ENCODE peak calls at places on chromosome 3, in five cellular contexts. One of them, this sample, is unnamed.

GRCh38 chr3:8851703-8852102 is 82.3 kb upstream of the OXTR start:
- DNase-seq in CD8-positive, alpha-beta T cell: no peak
- DNase-seq in psoas muscle: no peak
- DNase-seq in AG04450: peak; percentile 72
- DNase-seq in DND-41: no peak
- DNase-seq in this sample: no peak

GRCh38 chr3:123338021-123338619 is 110.8 kb downstream of the ADCY5 start:
- DNase-seq in psoas muscle: peak; percentile 24
- DNase-seq in DND-41: no peak
- DNase-seq in AG04450: no peak
- DNase-seq in CD8-positive, alpha-beta T cell: no peak
- DNase-seq in this sample: no peak

GRCh38 chr3:179482857-179483256 is 31.6 kb upstream of the GNB4 start:
- DNase-seq in DND-41: no peak
- DNase-seq in psoas muscle: no peak
- DNase-seq in AG04450: no peak
- DNase-seq in CD8-positive, alpha-beta T cell: no peak
- DNase-seq in this sample: no peak

GRCh38 chr3:149247929-149248691 is 26.5 kb upstream of the CP start:
- DNase-seq in DND-41: no peak
- DNase-seq in psoas muscle: no peak
- DNase-seq in AG04450: no peak
- DNase-seq in CD8-positive, alpha-beta T cell: no peak
- DNase-seq in this sample: no peak

GRCh38 chr3:125214738-125215137 is 2.2 kb upstream of the SLC12A8 start:
- DNase-seq in psoas muscle: no peak
- DNase-seq in CD8-positive, alpha-beta T cell: no peak
- DNase-seq in AG04450: no peak
- DNase-seq in DND-41: no peak
- DNase-seq in this sample: no peak

GRCh38 chr3:125107861-125108567 is 52.2 kb upstream of the HEG1 start:
- DNase-seq in DND-41: no peak
- DNase-seq in AG04450: peak; percentile 77
- DNase-seq in CD8-positive, alpha-beta T cell: no peak
- DNase-seq in psoas muscle: no peak
- DNase-seq in this sample: peak; percentile 71

GRCh38 chr3:122676759-122677158 is 3.9 kb upstream of the PARP14 start:
- DNase-seq in DND-41: no peak
- DNase-seq in CD8-positive, alpha-beta T cell: no peak
- DNase-seq in psoas muscle: no peak
- DNase-seq in AG04450: no peak
- DNase-seq in this sample: no peak

GRCh38 chr3:161474691-161475090 is 21.9 kb upstream of the OTOL1 start:
- DNase-seq in psoas muscle: no peak
- DNase-seq in AG04450: no peak
- DNase-seq in DND-41: no peak
- DNase-seq in CD8-positive, alpha-beta T cell: no peak
- DNase-seq in this sample: no peak

GRCh38 chr3:164486150-164486549 is 592.1 kb downstream of the SI start:
- DNase-seq in DND-41: no peak
- DNase-seq in AG04450: no peak
- DNase-seq in CD8-positive, alpha-beta T cell: no peak
- DNase-seq in psoas muscle: no peak
- DNase-seq in this sample: no peak

GRCh38 chr3:63960048-63960711 is 48.0 kb upstream of the SCAANT1 start:
- DNase-seq in psoas muscle: peak; percentile 61
- DNase-seq in DND-41: no peak
- DNase-seq in CD8-positive, alpha-beta T cell: no peak
- DNase-seq in AG04450: no peak
- DNase-seq in this sample: peak; percentile 48

GRCh38 chr3:14423197-14423743 is 20.9 kb downstream of the SLC6A6 start:
- DNase-seq in DND-41: no peak
- DNase-seq in CD8-positive, alpha-beta T cell: no peak
- DNase-seq in AG04450: no peak
- DNase-seq in psoas muscle: no peak
- DNase-seq in this sample: no peak

GRCh38 chr3:125589743-125590142 is 5.6 kb downstream of the OSBPL11 start:
- DNase-seq in psoas muscle: no peak
- DNase-seq in AG04450: no peak
- DNase-seq in DND-41: no peak
- DNase-seq in CD8-positive, alpha-beta T cell: no peak
- DNase-seq in this sample: no peak

GRCh38 chr3:127673191-127674098 is 693 bp downstream of the ABTB1 start:
- DNase-seq in DND-41: peak; percentile 66
- DNase-seq in psoas muscle: peak; percentile 77
- DNase-seq in AG04450: no peak
- DNase-seq in CD8-positive, alpha-beta T cell: peak; percentile 44
- DNase-seq in this sample: no peak

GRCh38 chr3:50254577-50255250 is 14.2 kb upstream of the SEMA3B start:
- DNase-seq in CD8-positive, alpha-beta T cell: no peak
- DNase-seq in psoas muscle: peak; percentile 83
- DNase-seq in DND-41: no peak
- DNase-seq in AG04450: no peak
- DNase-seq in this sample: peak; percentile 59

GRCh38 chr3:122636697-122637096 is 43.9 kb upstream of the PARP14 start:
- DNase-seq in AG04450: no peak
- DNase-seq in DND-41: no peak
- DNase-seq in psoas muscle: no peak
- DNase-seq in CD8-positive, alpha-beta T cell: no peak
- DNase-seq in this sample: peak; percentile 13

GRCh38 chr3:37946531-37946889 is 44.1 kb upstream of the VILL start:
- DNase-seq in CD8-positive, alpha-beta T cell: no peak
- DNase-seq in DND-41: no peak
- DNase-seq in psoas muscle: no peak
- DNase-seq in AG04450: no peak
- DNase-seq in this sample: no peak

GRCh38 chr3:37819591-37819990 is 42.1 kb upstream of the CTDSPL start:
- DNase-seq in CD8-positive, alpha-beta T cell: no peak
- DNase-seq in AG04450: no peak
- DNase-seq in DND-41: no peak
- DNase-seq in psoas muscle: no peak
- DNase-seq in this sample: no peak

GRCh38 chr3:170049146-170050000 is 11.6 kb downstream of the GPR160 start:
- DNase-seq in DND-41: no peak
- DNase-seq in AG04450: no peak
- DNase-seq in psoas muscle: peak; percentile 60
- DNase-seq in CD8-positive, alpha-beta T cell: no peak
- DNase-seq in this sample: no peak

GRCh38 chr3:127104586-127104985 is 88.3 kb upstream of the PRR23E start:
- DNase-seq in psoas muscle: no peak
- DNase-seq in AG04450: no peak
- DNase-seq in DND-41: no peak
- DNase-seq in CD8-positive, alpha-beta T cell: no peak
- DNase-seq in this sample: no peak

GRCh38 chr3:155241559-155241958 is 51.9 kb downstream of the STRIT1 start:
- DNase-seq in psoas muscle: no peak
- DNase-seq in AG04450: no peak
- DNase-seq in CD8-positive, alpha-beta T cell: no peak
- DNase-seq in DND-41: no peak
- DNase-seq in this sample: no peak

GRCh38 chr3:179801831-179802230 is 149.0 kb downstream of the USP13 start:
- DNase-seq in CD8-positive, alpha-beta T cell: no peak
- DNase-seq in AG04450: no peak
- DNase-seq in DND-41: no peak
- DNase-seq in psoas muscle: no peak
- DNase-seq in this sample: no peak

GRCh38 chr3:119669906-119670570 is 7.2 kb downstream of the COX17 start:
- DNase-seq in psoas muscle: no peak
- DNase-seq in CD8-positive, alpha-beta T cell: no peak
- DNase-seq in DND-41: no peak
- DNase-seq in AG04450: no peak
- DNase-seq in this sample: no peak

GRCh38 chr3:132628157-132628556 is 31.1 kb downstream of the ACKR4 start:
- DNase-seq in AG04450: no peak
- DNase-seq in DND-41: no peak
- DNase-seq in CD8-positive, alpha-beta T cell: no peak
- DNase-seq in psoas muscle: no peak
- DNase-seq in this sample: no peak

GRCh38 chr3:195247863-195248189 is 23.1 kb downstream of the XXYLT1 start:
- DNase-seq in psoas muscle: no peak
- DNase-seq in AG04450: no peak
- DNase-seq in DND-41: no peak
- DNase-seq in CD8-positive, alpha-beta T cell: no peak
- DNase-seq in this sample: no peak

GRCh38 chr3:13006216-13006990 is 66.8 kb downstream of the IQSEC1 start:
- DNase-seq in DND-41: no peak
- DNase-seq in CD8-positive, alpha-beta T cell: no peak
- DNase-seq in psoas muscle: no peak
- DNase-seq in AG04450: no peak
- DNase-seq in this sample: no peak

GRCh38 chr3:171195686-171196085 is 169.2 kb upstream of the SLC2A2 start:
- DNase-seq in AG04450: no peak
- DNase-seq in CD8-positive, alpha-beta T cell: no peak
- DNase-seq in psoas muscle: no peak
- DNase-seq in DND-41: no peak
- DNase-seq in this sample: no peak
- TF ChIP-seq CTCF in AG04450: peak; percentile 26
- TF ChIP-seq CTCF in CD8-positive, alpha-beta T cell: no peak
- TF ChIP-seq CTCF in psoas muscle: no peak
- TF ChIP-seq CTCF in DND-41: no peak
- TF ChIP-seq CTCF in this sample: no peak

DNA sequence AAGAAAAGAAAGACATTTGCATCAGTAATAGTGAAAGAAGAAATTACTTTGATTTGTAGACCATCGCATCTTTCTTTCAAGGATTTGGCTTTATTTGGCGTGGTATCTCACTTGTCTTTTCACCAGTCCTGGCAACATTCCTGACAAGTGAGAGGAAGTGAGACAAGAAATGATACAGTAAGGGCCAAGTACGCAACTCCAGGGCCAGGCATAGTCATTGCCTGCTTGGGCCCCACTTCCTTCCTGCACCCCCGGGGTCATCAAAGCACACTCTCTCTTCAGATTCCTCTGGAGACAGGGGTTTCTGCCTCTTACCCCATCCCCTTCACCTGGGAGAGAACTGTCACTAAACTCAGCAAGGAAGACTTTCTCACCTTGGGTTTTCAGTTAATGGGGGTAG is 55.1 kb downstream of the CD47 start:
- DNase-seq in psoas muscle: no peak
- DNase-seq in AG04450: no peak
- DNase-seq in CD8-positive, alpha-beta T cell: no peak
- DNase-seq in DND-41: no peak
- DNase-seq in this sample: no peak
- H3K27ac ChIP-seq in psoas muscle: no peak overlapping the region
- H3K27ac ChIP-seq in AG04450: no peak overlapping the region
- H3K27ac ChIP-seq in CD8-positive, alpha-beta T cell: no peak overlapping the region
- H3K27ac ChIP-seq in DND-41: no peak overlapping the region
- H3K27ac ChIP-seq in this sample: no peak overlapping the region

GRCh38 chr3:32686713-32687112 is 1.7 kb downstream of the CNOT10 start:
- DNase-seq in DND-41: no peak
- DNase-seq in CD8-positive, alpha-beta T cell: no peak
- DNase-seq in AG04450: no peak
- DNase-seq in psoas muscle: no peak
- DNase-seq in this sample: no peak

GRCh38 chr3:32681811-32682210 is 3.2 kb upstream of the CNOT10 start:
- DNase-seq in DND-41: no peak
- DNase-seq in CD8-positive, alpha-beta T cell: no peak
- DNase-seq in AG04450: no peak
- DNase-seq in psoas muscle: no peak
- DNase-seq in this sample: peak; percentile 5

GRCh38 chr3:32685604-32686185 is 707 bp downstream of the CNOT10 start:
- DNase-seq in AG04450: no peak
- DNase-seq in CD8-positive, alpha-beta T cell: no peak
- DNase-seq in DND-41: no peak
- DNase-seq in psoas muscle: no peak
- DNase-seq in this sample: peak; percentile 5

GRCh38 chr3:32684800-32685603 is at the start of gene CNOT10:
- DNase-seq in DND-41: peak; percentile 97
- DNase-seq in CD8-positive, alpha-beta T cell: peak; percentile 94
- DNase-seq in AG04450: peak; percentile 62
- DNase-seq in psoas muscle: peak; percentile 97
- DNase-seq in this sample: peak; percentile 84

GRCh38 chr3:32684029-32684799 is 774 bp upstream of the CNOT10 start:
- DNase-seq in DND-41: no peak
- DNase-seq in CD8-positive, alpha-beta T cell: no peak
- DNase-seq in AG04450: no peak
- DNase-seq in psoas muscle: no peak
- DNase-seq in this sample: no peak
- TF ChIP-seq CTCF in DND-41: no peak
- TF ChIP-seq CTCF in CD8-positive, alpha-beta T cell: no peak
- TF ChIP-seq CTCF in AG04450: no peak
- TF ChIP-seq CTCF in psoas muscle: no peak
- TF ChIP-seq CTCF in this sample: no peak

DNA sequence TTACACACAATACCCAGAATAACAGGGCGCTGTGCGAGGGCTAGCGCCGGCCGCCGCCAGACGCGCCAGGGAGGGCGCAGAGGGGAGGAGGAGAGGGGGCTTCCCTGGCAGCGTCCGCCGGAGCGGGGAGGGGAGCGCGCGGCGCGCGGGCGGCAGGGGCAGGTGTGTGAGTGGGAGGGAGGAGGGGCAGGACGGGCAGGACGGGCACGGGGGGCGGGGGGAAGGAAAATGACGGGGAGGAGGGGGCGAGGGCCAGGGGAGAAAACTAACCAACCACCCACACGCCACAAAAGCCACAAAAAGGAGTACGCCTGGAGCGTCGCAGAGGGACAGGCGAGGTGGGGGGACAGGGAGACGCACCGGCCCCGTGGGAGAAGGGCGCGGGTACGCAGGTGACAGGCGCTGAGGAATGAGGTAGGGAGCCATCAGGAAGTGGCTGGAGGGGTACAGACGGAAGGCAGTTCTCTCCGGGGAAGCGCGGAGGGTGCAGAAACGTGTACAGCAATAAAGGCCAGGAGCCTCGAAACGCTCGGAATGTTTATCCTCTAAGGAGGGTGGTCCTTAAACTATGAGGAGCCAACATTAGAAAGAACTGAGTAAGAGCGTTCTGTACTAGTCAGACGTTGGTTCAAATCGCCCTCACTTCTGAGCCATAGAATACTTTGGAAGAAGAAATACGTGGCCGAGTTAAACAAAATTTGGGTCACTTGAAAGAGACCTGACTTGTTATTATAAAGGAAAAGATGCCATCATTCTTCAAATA is 683 bp upstream of the SATB1 start:
- DNase-seq in AG04450: no peak
- DNase-seq in psoas muscle: peak; percentile 72
- DNase-seq in CD8-positive, alpha-beta T cell: peak; percentile 57
- DNase-seq in DND-41: peak; percentile 89
- DNase-seq in this sample: no peak
- H3K27ac ChIP-seq in AG04450: no peak overlapping the region
- H3K27ac ChIP-seq in psoas muscle: peak overlapping the region; percentile 97
- H3K27ac ChIP-seq in CD8-positive, alpha-beta T cell: peak overlapping the region; percentile 63
- H3K27ac ChIP-seq in DND-41: peak overlapping the region; percentile 83
- H3K27ac ChIP-seq in this sample: no peak overlapping the region

GRCh38 chr3:101223016-101223415 is 97.4 kb downstream of the IMPG2 start:
- DNase-seq in AG04450: no peak
- DNase-seq in CD8-positive, alpha-beta T cell: no peak
- DNase-seq in psoas muscle: no peak
- DNase-seq in DND-41: no peak
- DNase-seq in this sample: no peak
- TF ChIP-seq CTCF in AG04450: no peak
- TF ChIP-seq CTCF in CD8-positive, alpha-beta T cell: no peak
- TF ChIP-seq CTCF in psoas muscle: no peak
- TF ChIP-seq CTCF in DND-41: no peak
- TF ChIP-seq CTCF in this sample: no peak

DNA sequence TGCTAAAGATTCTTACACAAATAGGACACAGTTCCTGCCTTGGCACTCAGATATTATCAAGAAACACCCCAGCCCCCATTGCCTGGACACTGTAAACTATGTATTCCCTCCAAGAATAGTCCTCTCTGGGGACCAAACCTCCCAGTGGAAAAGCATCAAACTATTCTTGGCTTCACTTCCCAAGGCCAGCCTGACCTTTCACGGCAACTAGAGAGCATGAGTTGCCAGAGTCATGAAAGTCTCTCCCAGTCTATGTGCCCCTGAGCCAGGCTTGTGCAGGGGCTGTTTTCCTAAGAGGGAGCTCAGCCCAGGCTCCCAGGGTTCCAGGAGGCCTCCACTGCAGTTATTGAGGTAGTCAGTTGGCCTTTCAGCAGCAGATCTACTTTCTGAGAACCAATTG is 251.9 kb upstream of the TGFBR2 start:
- DNase-seq in psoas muscle: no peak
- DNase-seq in AG04450: no peak
- DNase-seq in CD8-positive, alpha-beta T cell: no peak
- DNase-seq in DND-41: peak; percentile 26
- DNase-seq in this sample: no peak
- H3K27ac ChIP-seq in psoas muscle: no peak overlapping the region
- H3K27ac ChIP-seq in AG04450: no peak overlapping the region
- H3K27ac ChIP-seq in CD8-positive, alpha-beta T cell: peak overlapping the region; percentile 25
- H3K27ac ChIP-seq in DND-41: peak overlapping the region; percentile 93
- H3K27ac ChIP-seq in this sample: peak overlapping the region; percentile 40

This sample was measured in RWPE1.